ENCODE peak calls at places on chromosome 17, in nine cellular contexts. K is Calu3; N is progenitor cell of endocrine pancreas; D is AML-193; O is CD4-positive, CD25-positive, alpha-beta regulatory T cell; S is activated naive CD4-positive, alpha-beta T cell treated with anti-CD3 and anti-CD28 coated beads, Interleukin-2, amount 10 ng/mL, durations not matched to agents 7 days and 5 days; X is heart left ventricle; T is NCI-H2171 treated with DMSO at 0.1 percent for 48 hours; B is AG09319. U is an unnamed sample.

GRCh38 chr17:14741516-14741915 is 440.6 kb downstream of the HS3ST3B1 start:
- DNase-seq in X (no peak), O (no peak), N (no peak), S (no peak), T (no peak), B (no peak), D (no peak), K (no peak), U (no peak)

GRCh38 chr17:3796110-3796821 is 4.7 kb downstream of the ITGAE start:
- DNase-seq in T (no peak), D (no peak), N (no peak), O (peak), S (peak), X (no peak), K (no peak), B (no peak), U (no peak)

GRCh38 chr17:21213491-21214014 is 408 bp downstream of the TMEM11 start:
- DNase-seq in B (no peak), S (no peak), D (no peak), K (peak), O (peak), T (no peak), X (no peak), N (peak), U (peak)

GRCh38 chr17:39670746-39671145 is 2.5 kb downstream of the PNMT start:
- DNase-seq in O (no peak), S (no peak), N (no peak), T (no peak), B (no peak), K (peak), D (no peak), X (no peak), U (no peak)

GRCh38 chr17:63780928-63781327 is 7.0 kb downstream of the DDX42 start:
- DNase-seq in T (no peak), K (no peak), D (no peak), N (no peak), X (no peak), B (no peak), S (no peak), O (no peak), U (no peak)

GRCh38 chr17:58279016-58279671 is 1.6 kb downstream of the MPO start:
- DNase-seq in S (no peak), B (no peak), K (no peak), O (no peak), T (no peak), D (no peak), N (no peak), X (peak), U (peak)

GRCh38 chr17:64423881-64424280 is 25.0 kb upstream of the MILR1 start:
- DNase-seq in K (no peak), S (no peak), D (no peak), X (no peak), T (no peak), B (no peak), O (no peak), N (no peak), U (no peak)

GRCh38 chr17:50559674-50560184 is 786 bp upstream of the CACNA1G start:
- DNase-seq in K (peak), T (no peak), D (no peak), O (peak), N (no peak), X (no peak), S (peak), B (no peak), U (no peak)

GRCh38 chr17:11554042-11554441 is 44.2 kb upstream of the DNAH9 start:
- DNase-seq in K (no peak), D (no peak), T (no peak), S (no peak), O (no peak), X (no peak), B (no peak), N (no peak), U (no peak)

GRCh38 chr17:46086821-46087220 is 87.8 kb downstream of the STH start:
- DNase-seq in O (no peak), D (no peak), K (no peak), N (no peak), X (no peak), B (no peak), S (no peak), T (no peak), U (no peak)

GRCh38 chr17:42541041-42541833 is 5.2 kb downstream of the NAGLU start:
- DNase-seq in N (no peak), K (no peak), B (no peak), D (no peak), S (peak), X (no peak), O (no peak), T (no peak), U (peak)